ENCODE peak calls at places on chromosome X, in nine cellular contexts. I, F, Y, L, U, H, Q, Z and S are unnamed samples.

GRCh38 chrX:139738581-139738980 is 30.6 kb upstream of the MCF2 start:
- DNase-seq in U (no peak), H (peak; percentile 2), L (peak; percentile 49), Y (no peak), I (no peak), Z (no peak), F (peak; percentile 9), Q (no peak), S (peak; percentile 5)

GRCh38 chrX:68462653-68463052 is 29.4 kb upstream of the OPHN1 start:
- DNase-seq in U (no peak), I (no peak), Q (peak; percentile 67), L (peak; percentile 38), F (peak; percentile 7), Y (no peak), Z (peak; percentile 51), H (peak; percentile 64), S (no peak)

GRCh38 chrX:113058634-113059033 is 218.0 kb upstream of the AMOT start:
- DNase-seq in Z (no peak), Y (no peak), H (no peak), L (peak; percentile 1), I (no peak), Q (no peak), F (no peak), U (no peak), S (no peak)

GRCh38 chrX:78643106-78643505 is 16.0 kb downstream of the RTL3 start:
- DNase-seq in F (peak; percentile 35), Y (no peak), Q (no peak), I (no peak), U (no peak), H (peak; percentile 37), L (peak; percentile 81), Z (no peak), S (no peak)

GRCh38 chrX:85963736-85964135 is 83.6 kb downstream of the CHM start:
- DNase-seq in Z (no peak), F (peak; percentile 69), U (no peak), I (no peak), H (peak; percentile 67), L (peak; percentile 74), Y (peak; percentile 37), Q (no peak), S (peak; percentile 35)

GRCh38 chrX:43557792-43558191 is 98.3 kb upstream of the MAOA start:
- DNase-seq in Y (no peak), Q (peak; percentile 62), Z (peak; percentile 66), L (peak; percentile 57), H (peak; percentile 75), I (no peak), U (peak; percentile 68), F (peak; percentile 20), S (no peak)

GRCh38 chrX:115067812-115068211 is 50.4 kb upstream of the IL13RA2 start:
- DNase-seq in Z (no peak), L (peak; percentile 33), I (no peak), F (no peak), Q (no peak), Y (no peak), U (no peak), H (peak; percentile 40), S (no peak)

GRCh38 chrX:119996069-119996468 is 52.5 kb upstream of the NKAP start:
- DNase-seq in L (no peak), F (no peak), I (no peak), Z (no peak), Q (no peak), Y (no peak), U (no peak), H (no peak), S (no peak)

DNA sequence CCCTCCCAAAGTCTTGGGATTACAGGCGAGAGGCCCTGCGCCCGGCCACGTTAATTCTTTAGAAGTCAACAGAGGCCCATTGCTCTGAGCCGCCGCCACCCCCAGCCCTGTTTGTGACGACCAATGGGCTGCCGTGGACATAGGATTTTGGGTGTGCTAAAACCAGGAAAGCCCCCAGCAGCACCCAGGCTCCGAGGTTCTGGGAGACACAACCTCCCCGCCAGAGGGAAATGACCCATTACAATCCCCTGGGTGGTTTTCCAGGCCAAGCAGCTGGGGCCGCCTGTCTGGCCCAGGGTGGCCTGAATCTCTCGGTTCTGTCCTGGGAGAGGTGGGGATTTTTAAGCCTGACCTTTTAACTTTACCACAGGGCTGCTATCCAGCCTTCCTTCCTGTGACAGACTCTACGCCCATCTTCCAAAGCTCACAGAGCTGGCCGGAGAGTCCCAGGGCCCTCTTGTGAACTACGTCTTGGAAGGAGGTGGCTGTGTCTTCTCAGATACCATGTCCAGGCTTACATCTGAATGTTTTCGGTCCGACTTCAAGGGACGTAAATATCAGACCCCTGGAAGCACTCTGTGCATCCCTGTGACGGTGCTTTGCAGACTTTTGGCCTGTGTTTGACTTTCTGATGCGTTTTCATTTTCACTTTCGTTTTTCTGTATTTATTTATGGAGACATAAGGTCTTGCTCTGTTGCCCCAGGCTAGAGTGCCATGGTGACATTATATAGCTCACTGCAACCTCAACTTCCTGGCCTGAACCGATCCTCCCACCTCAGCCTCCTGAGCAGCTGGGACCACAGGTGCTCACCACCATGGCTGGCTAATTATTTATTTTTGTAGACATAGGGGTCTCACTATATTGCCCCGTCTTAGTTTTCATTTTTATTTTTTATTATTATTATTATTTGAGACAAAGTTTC is 36.0 kb downstream of the P2RY8 start:
- DNase-seq in I (no peak), F (no peak), H (no peak), Q (no peak), L (no peak), U (no peak), Y (no peak), Z (no peak), S (no peak)
- H3K4me3 ChIP-seq in I (no peak overlapping the region), F (no peak overlapping the region), H (no peak overlapping the region), Q (no peak overlapping the region), L (no peak overlapping the region), U (no peak overlapping the region), Y (no peak overlapping the region), Z (no peak overlapping the region), S (no peak overlapping the region)

GRCh38 chrX:37686979-37687378 is 1.4 kb downstream of the XK start:
- DNase-seq in Q (no peak), U (no peak), F (no peak), H (no peak), Z (no peak), I (no peak), L (no peak), Y (no peak), S (no peak)

GRCh38 chrX:37686348-37686736 is 751 bp downstream of the XK start:
- DNase-seq in I (no peak), H (no peak), Y (no peak), Q (peak; percentile 18), Z (no peak), U (no peak), F (no peak), L (no peak), S (no peak)

GRCh38 chrX:37692918-37693317 is 7.3 kb downstream of the XK start:
- DNase-seq in I (no peak), H (no peak), Z (no peak), Q (no peak), F (no peak), L (peak; percentile 17), U (no peak), Y (no peak), S (no peak)

GRCh38 chrX:37685452-37686347 is at the start of gene XK:
- DNase-seq in Q (peak; percentile 84), I (peak; percentile 92), Z (no peak), Y (no peak), U (peak; percentile 76), H (peak; percentile 25), F (no peak), L (peak; percentile 11), S (no peak)

GRCh38 chrX:37690123-37690522 is 4.5 kb downstream of the XK start:
- DNase-seq in Z (no peak), U (no peak), Y (no peak), F (no peak), Q (peak; percentile 15), L (no peak), H (no peak), I (no peak), S (no peak)
- TF ChIP-seq CTCF in Z (no peak), U (no peak), Y (no peak), F (no peak), Q (no peak), L (no peak), H (no peak), I (no peak), S (no peak)

GRCh38 chrX:13662537-13662841 is 9.5 kb downstream of the TCEANC start:
- DNase-seq in I (no peak), U (no peak), L (no peak), Q (no peak), F (peak; percentile 58), Z (peak; percentile 11), Y (no peak), H (peak; percentile 81), S (no peak)

GRCh38 chrX:13658602-13659001 is 5.7 kb downstream of the TCEANC start:
- DNase-seq in I (no peak), Z (peak; percentile 49), U (no peak), L (peak; percentile 74), Y (no peak), F (no peak), H (peak; percentile 68), Q (peak; percentile 58), S (no peak)

GRCh38 chrX:13664026-13664425 is 11.1 kb downstream of the TCEANC start:
- DNase-seq in H (no peak), Q (no peak), Y (no peak), F (no peak), L (no peak), I (no peak), U (no peak), Z (no peak), S (no peak)

GRCh38 chrX:13659057-13659456 is 6.1 kb downstream of the TCEANC start:
- DNase-seq in Z (no peak), L (peak; percentile 20), F (peak; percentile 52), U (no peak), I (no peak), H (peak; percentile 70), Y (no peak), Q (no peak), S (no peak)

GRCh38 chrX:13661735-13662536 is 9.0 kb downstream of the TCEANC start:
- DNase-seq in F (no peak), I (no peak), Q (no peak), H (no peak), L (no peak), Y (no peak), U (no peak), Z (no peak), S (no peak)
- H3K4me3 ChIP-seq in F (peak overlapping the region; percentile 18), I (no peak overlapping the region), Q (no peak overlapping the region), H (no peak overlapping the region), L (no peak overlapping the region), Y (no peak overlapping the region), U (no peak overlapping the region), Z (no peak overlapping the region), S (no peak overlapping the region)

GRCh38 chrX:129116651-129117050 is 406.6 kb downstream of the SMARCA1 start:
- DNase-seq in L (no peak), F (no peak), I (no peak), Q (no peak), H (no peak), U (no peak), Y (no peak), Z (no peak), S (no peak)

GRCh38 chrX:129115935-129116334 is 407.4 kb downstream of the SMARCA1 start:
- DNase-seq in Y (no peak), F (no peak), Z (no peak), I (no peak), U (no peak), L (no peak), H (no peak), Q (no peak), S (no peak)

DNA sequence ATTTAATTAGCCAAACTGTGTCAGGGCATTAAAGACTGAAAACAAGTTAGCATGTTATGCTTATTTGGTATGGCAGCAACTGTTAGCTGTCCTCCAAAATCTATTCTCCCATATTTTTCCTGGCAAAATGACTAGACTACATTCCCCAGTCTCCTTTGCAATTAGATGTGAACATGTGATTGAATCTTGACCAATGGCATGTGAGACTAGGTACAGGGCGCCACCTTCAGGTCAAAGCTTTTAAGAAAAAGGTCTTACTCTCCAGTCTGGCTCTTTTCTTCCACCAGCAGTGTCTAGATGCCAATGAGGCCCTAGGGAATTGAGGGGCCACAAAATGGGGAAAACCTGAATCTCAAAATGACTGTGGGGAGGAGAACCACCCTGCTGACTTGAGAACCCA is 408.2 kb downstream of the SMARCA1 start:
- DNase-seq in Y (no peak), L (no peak), I (no peak), Z (no peak), U (no peak), F (no peak), Q (peak; percentile 41), H (peak; percentile 6), S (no peak)
- TF ChIP-seq CTCF in Y (peak; percentile 47), L (peak; percentile 30), I (no peak), Z (no peak), U (no peak), F (no peak), Q (no peak), H (no peak), S (peak; percentile 34)